ENCODE peak calls at places on chromosomes 11 and 22, in four cellular contexts. One of them, this sample, is unnamed.

GRCh38 chr11:67286621-67287333 is 2.3 kb upstream of the ANKRD13D start:
- DNase-seq in psoas muscle: peak
- DNase-seq in CD14-positive monocyte: peak
- DNase-seq in kidney: peak
- DNase-seq in this sample: no peak

GRCh38 chr22:44025171-44026065 is 1.3 kb downstream of the PARVB start:
- DNase-seq in kidney: peak
- DNase-seq in psoas muscle: peak
- DNase-seq in CD14-positive monocyte: peak
- DNase-seq in this sample: no peak

GRCh38 chr11:67423891-67424613 is 4.2 kb upstream of the RPS6KB2 start:
- DNase-seq in psoas muscle: no peak
- DNase-seq in kidney: no peak
- DNase-seq in CD14-positive monocyte: no peak
- DNase-seq in this sample: peak

GRCh38 chr11:97815667-97816066 is 1205.1 kb upstream of the CNTN5 start:
- DNase-seq in kidney: no peak
- DNase-seq in CD14-positive monocyte: no peak
- DNase-seq in psoas muscle: no peak
- DNase-seq in this sample: no peak

GRCh38 chr11:57324154-57324885 is 432 bp downstream of the TNKS1BP1 start:
- DNase-seq in kidney: peak
- DNase-seq in CD14-positive monocyte: no peak
- DNase-seq in psoas muscle: peak
- DNase-seq in this sample: no peak

GRCh38 chr11:26541870-26542269 is 30.2 kb downstream of the MUC15 start:
- DNase-seq in CD14-positive monocyte: no peak
- DNase-seq in psoas muscle: no peak
- DNase-seq in kidney: no peak
- DNase-seq in this sample: no peak

GRCh38 chr11:63476618-63477017 is 14.3 kb downstream of the PLAAT5 start:
- DNase-seq in psoas muscle: no peak
- DNase-seq in kidney: no peak
- DNase-seq in CD14-positive monocyte: no peak
- DNase-seq in this sample: no peak

GRCh38 chr22:21791635-21792625 is 56.3 kb upstream of the YPEL1 start:
- DNase-seq in kidney: no peak
- DNase-seq in CD14-positive monocyte: no peak
- DNase-seq in psoas muscle: no peak
- DNase-seq in this sample: no peak

GRCh38 chr11:2539761-2540520 is 95.1 kb downstream of the KCNQ1 start:
- DNase-seq in kidney: peak
- DNase-seq in CD14-positive monocyte: peak
- DNase-seq in psoas muscle: peak
- DNase-seq in this sample: peak

GRCh38 chr22:32619614-32620426 is 145.2 kb downstream of the FBXO7 start:
- DNase-seq in kidney: no peak
- DNase-seq in psoas muscle: peak
- DNase-seq in CD14-positive monocyte: no peak
- DNase-seq in this sample: no peak

GRCh38 chr11:111327908-111328624 is 29.7 kb downstream of the POU2AF3 start:
- DNase-seq in CD14-positive monocyte: no peak
- DNase-seq in psoas muscle: peak
- DNase-seq in kidney: no peak
- DNase-seq in this sample: no peak

GRCh38 chr22:35539910-35540599 is 576 bp upstream of the RASD2 start:
- DNase-seq in psoas muscle: peak
- DNase-seq in kidney: peak
- DNase-seq in CD14-positive monocyte: no peak
- DNase-seq in this sample: no peak

GRCh38 chr11:93849751-93850584 is 450 bp downstream of the VSTM5 start:
- DNase-seq in psoas muscle: peak
- DNase-seq in kidney: peak
- DNase-seq in CD14-positive monocyte: no peak
- DNase-seq in this sample: no peak
- TF ChIP-seq CTCF in psoas muscle: no peak
- TF ChIP-seq CTCF in kidney: no peak
- TF ChIP-seq CTCF in CD14-positive monocyte: no peak
- TF ChIP-seq CTCF in this sample: no peak

DNA sequence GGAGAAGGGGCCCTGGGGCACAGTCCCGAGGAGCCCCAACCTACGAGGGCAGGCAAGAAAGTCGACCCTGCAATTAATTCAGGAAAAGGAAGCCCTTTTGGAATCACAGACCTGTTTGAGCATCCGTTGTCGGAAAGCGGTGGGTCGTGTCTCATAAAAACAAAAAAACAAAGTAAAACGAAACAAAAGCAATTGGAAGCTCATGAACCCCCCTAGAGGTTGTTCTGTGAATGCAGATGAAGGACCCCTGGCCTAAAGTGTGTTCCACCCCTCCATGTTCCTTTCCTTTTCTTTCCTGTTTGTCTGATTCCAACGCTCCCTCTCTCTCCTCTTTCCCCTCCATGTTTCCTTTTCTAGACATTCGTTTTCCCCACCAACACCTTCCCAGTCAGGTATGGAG is 203.7 kb downstream of the GRIK4 start:
- DNase-seq in psoas muscle: no peak
- DNase-seq in kidney: no peak
- DNase-seq in CD14-positive monocyte: no peak
- DNase-seq in this sample: no peak
- TF ChIP-seq CTCF in psoas muscle: no peak
- TF ChIP-seq CTCF in kidney: peak
- TF ChIP-seq CTCF in CD14-positive monocyte: peak
- TF ChIP-seq CTCF in this sample: peak

GRCh38 chr11:87281496-87281895 is 243.8 kb downstream of the TMEM135 start:
- DNase-seq in CD14-positive monocyte: no peak
- DNase-seq in psoas muscle: no peak
- DNase-seq in kidney: no peak
- DNase-seq in this sample: no peak
- TF ChIP-seq CTCF in CD14-positive monocyte: no peak
- TF ChIP-seq CTCF in psoas muscle: peak
- TF ChIP-seq CTCF in kidney: peak
- TF ChIP-seq CTCF in this sample: peak

DNA sequence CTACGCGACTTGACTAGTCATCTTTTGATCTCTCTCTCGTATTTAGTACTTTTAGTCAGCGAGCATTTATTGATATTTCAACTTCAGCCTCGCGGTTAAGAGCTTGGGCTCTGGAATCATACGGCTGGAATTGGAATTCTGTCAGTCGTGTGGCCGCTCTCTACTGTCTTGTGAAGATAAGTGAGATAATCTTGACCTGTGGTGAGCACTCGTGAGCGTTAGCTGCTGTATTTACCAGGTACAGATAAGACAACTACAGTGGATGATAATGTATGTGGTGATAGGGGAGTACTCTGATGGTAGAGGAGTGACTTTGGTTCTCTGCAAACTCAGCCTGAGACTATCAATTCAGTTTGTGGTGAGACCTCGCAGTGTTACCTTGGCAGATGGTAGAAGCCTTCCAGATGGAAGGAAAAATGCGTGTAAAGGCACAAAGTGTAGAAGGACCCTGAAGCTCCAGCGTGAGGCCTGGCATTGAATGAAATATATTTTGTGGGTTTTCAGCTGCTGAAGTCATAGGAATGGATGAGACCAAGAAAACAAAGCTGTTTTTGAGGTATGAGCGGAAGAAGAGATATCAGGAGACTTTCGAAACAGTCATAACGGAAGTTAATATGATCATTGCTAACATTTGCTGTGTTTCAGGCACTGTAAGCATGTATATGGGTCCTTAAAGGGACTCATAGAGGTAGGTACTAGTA is 732 bp downstream of the ATM start:
- DNase-seq in kidney: no peak
- DNase-seq in psoas muscle: no peak
- DNase-seq in CD14-positive monocyte: no peak
- DNase-seq in this sample: no peak
- TF ChIP-seq CTCF in kidney: no peak
- TF ChIP-seq CTCF in psoas muscle: no peak
- TF ChIP-seq CTCF in CD14-positive monocyte: no peak
- TF ChIP-seq CTCF in this sample: no peak

GRCh38 chr11:40722179-40722795 is 737.2 kb downstream of the LRRC4C start:
- DNase-seq in psoas muscle: no peak
- DNase-seq in kidney: no peak
- DNase-seq in CD14-positive monocyte: no peak
- DNase-seq in this sample: no peak
- TF ChIP-seq CTCF in psoas muscle: no peak
- TF ChIP-seq CTCF in kidney: peak
- TF ChIP-seq CTCF in CD14-positive monocyte: no peak
- TF ChIP-seq CTCF in this sample: peak